ENCODE peak calls at places on chromosomes 12 and 14, in nine cellular contexts. K is AG09319; G is stimulated activated CD4-positive, alpha-beta T cell treated with anti-CD3 and anti-CD28 coated beads, Interleukin-1b, Interleukin-23, amount 100 ng/mL, for 24 hours; P is HFF-Myc; X is EH; J is fibroblast of the conjunctiva; B is LHCN-M2; Y is aorta; Z is kidney epithelial cell. F is an unnamed sample.

GRCh38 chr12:460301-461230 is 827 bp downstream of the B4GALNT3 start:
- DNase-seq in Z (no peak), G (peak), K (no peak), J (no peak), Y (peak), B (no peak), X (peak), P (no peak), F (no peak)

GRCh38 chr12:14989790-14990189 is 16.9 kb downstream of the PDE6H start:
- DNase-seq in Z (no peak), K (no peak), G (no peak), X (no peak), J (no peak), B (no peak), P (no peak), Y (no peak), F (no peak)

GRCh38 chr12:42475055-42475454 is 114.5 kb downstream of the PRICKLE1 start:
- DNase-seq in G (no peak), Z (no peak), X (no peak), K (no peak), B (no peak), P (no peak), J (no peak), Y (no peak), F (no peak)

GRCh38 chr12:84247931-84248330 is 664.7 kb downstream of the SLC6A15 start:
- DNase-seq in G (no peak), Y (no peak), K (no peak), P (no peak), B (no peak), X (no peak), J (no peak), Z (no peak), F (no peak)

GRCh38 chr14:77318006-77318553 is 2.6 kb downstream of the POMT2 start:
- DNase-seq in B (no peak), K (no peak), Y (no peak), J (no peak), G (no peak), P (no peak), X (no peak), Z (no peak), F (peak)

GRCh38 chr12:93886533-93887511 is 209.6 kb downstream of the CRADD start:
- DNase-seq in Z (no peak), X (peak), P (peak), J (peak), B (peak), Y (no peak), K (peak), G (no peak), F (no peak)

GRCh38 chr14:50539051-50539450 is 6.7 kb upstream of the MAP4K5 start:
- DNase-seq in Y (no peak), B (no peak), Z (no peak), P (no peak), G (no peak), X (no peak), J (no peak), K (no peak), F (no peak)

GRCh38 chr14:100201701-100202100 is 37.2 kb upstream of the YY1 start:
- DNase-seq in Y (no peak), B (no peak), P (no peak), G (no peak), X (no peak), J (no peak), Z (no peak), K (no peak), F (peak)

GRCh38 chr14:54329082-54329695 is 67.6 kb upstream of the CDKN3 start:
- DNase-seq in G (no peak), J (peak), B (peak), P (peak), K (peak), Y (no peak), X (peak), Z (no peak), F (peak)

GRCh38 chr14:100528962-100529560 is 58.2 kb downstream of the BEGAIN start:
- DNase-seq in K (no peak), B (no peak), G (no peak), P (no peak), Z (no peak), X (no peak), J (no peak), Y (peak), F (no peak)

GRCh38 chr12:52826611-52827498 is 7.3 kb downstream of the KRT79 start:
- DNase-seq in X (peak), Z (no peak), P (no peak), Y (peak), B (no peak), G (no peak), K (no peak), J (no peak), F (peak)

GRCh38 chr12:123109319-123109772 is 41.5 kb downstream of the PITPNM2 start:
- DNase-seq in Y (no peak), J (no peak), K (no peak), P (no peak), X (no peak), Z (no peak), B (no peak), G (no peak), F (no peak)

GRCh38 chr14:70254476-70254961 is 65.8 kb upstream of the SLC8A3 start:
- DNase-seq in J (no peak), K (no peak), P (no peak), G (no peak), Y (peak), X (peak), B (peak), Z (no peak), F (peak)

GRCh38 chr14:75520852-75521251 is 1.4 kb upstream of the BATF start:
- DNase-seq in Y (no peak), J (no peak), G (no peak), P (no peak), Z (no peak), K (no peak), B (no peak), X (no peak), F (no peak)

GRCh38 chr12:60920841-60921495 is 1325.1 kb downstream of the SLC16A7 start:
- DNase-seq in K (no peak), Y (no peak), B (peak), P (no peak), J (no peak), G (no peak), X (no peak), Z (no peak), F (no peak)

GRCh38 chr12:119804011-119804641 is 73.0 kb downstream of the CIT start:
- DNase-seq in K (peak), J (peak), B (peak), P (peak), X (peak), Z (peak), G (no peak), Y (peak), F (peak)

GRCh38 chr12:91577586-91578539 is 395.2 kb upstream of the DCN start:
- DNase-seq in Y (no peak), Z (no peak), X (peak), P (peak), J (peak), K (no peak), B (peak), G (no peak), F (no peak)

GRCh38 chr12:98745578-98746391 is 100.7 kb downstream of the APAF1 start:
- DNase-seq in B (no peak), X (peak), Z (no peak), K (no peak), Y (no peak), G (peak), P (no peak), J (no peak), F (no peak)

GRCh38 chr14:74417611-74418010 is 8.4 kb downstream of the SYNDIG1L start:
- DNase-seq in Z (no peak), P (no peak), K (no peak), B (no peak), J (no peak), X (no peak), Y (no peak), G (no peak), F (no peak)

GRCh38 chr14:104431929-104432541 is 147.5 kb upstream of the C14orf180 start:
- DNase-seq in B (no peak), G (no peak), Y (peak), P (no peak), Z (no peak), X (no peak), K (no peak), J (no peak), F (no peak)

GRCh38 chr12:111076199-111076598 is 155.8 kb upstream of the MYL2 start:
- DNase-seq in K (no peak), Y (no peak), G (no peak), P (no peak), B (no peak), J (no peak), Z (no peak), X (no peak), F (no peak)

GRCh38 chr12:92668739-92669138 is 34.0 kb upstream of the PLEKHG7 start:
- DNase-seq in X (no peak), K (no peak), Z (no peak), Y (no peak), J (no peak), B (no peak), G (no peak), P (no peak), F (no peak)

GRCh38 chr14:51996148-51996746 is 6.9 kb downstream of the RTRAF start:
- DNase-seq in K (peak), B (peak), P (no peak), Y (no peak), Z (no peak), G (no peak), X (peak), J (peak), F (no peak)

GRCh38 chr12:12267801-12268200 is 957 bp upstream of the LRP6 start:
- DNase-seq in Z (no peak), J (no peak), P (no peak), X (no peak), G (no peak), K (no peak), B (no peak), Y (no peak), F (no peak)

GRCh38 chr12:14841761-14842160 is 1.6 kb downstream of the ART4 start:
- DNase-seq in G (no peak), J (no peak), X (peak), K (no peak), B (peak), Y (peak), Z (peak), P (no peak), F (peak)

GRCh38 chr14:81450100-81450531 is 50.0 kb upstream of the STON2 start:
- DNase-seq in J (no peak), P (no peak), Z (no peak), Y (no peak), K (no peak), X (no peak), B (peak), G (no peak), F (no peak)

GRCh38 chr12:105083551-105084105 is 630 bp downstream of the ALDH1L2 start:
- DNase-seq in X (peak), G (no peak), Z (no peak), Y (peak), K (no peak), J (peak), B (peak), P (no peak), F (no peak)

GRCh38 chr14:95183082-95183481 is 25.8 kb upstream of the DICER1 start:
- DNase-seq in X (no peak), Z (no peak), J (no peak), Y (no peak), G (no peak), B (no peak), K (no peak), P (no peak), F (no peak)

F was measured in HepG2.